ENCODE peak calls at places on chromosomes 4 and X, in four cellular contexts. L is psoas muscle, P is keratinocyte, G is cardiac muscle cell. D is an unnamed sample. For H3K4me1, the result is how much of the 10 kb centered on the place peaks cover.

GRCh38 chrX:121958886-121959285 is 911.5 kb downstream of the GLUD2 start:
- DNase-seq in L (no peak), P (no peak), G (no peak), D (no peak)

GRCh38 chrX:110734894-110735541 is 60.6 kb downstream of the CHRDL1 start:
- DNase-seq in L (no peak), P (no peak), G (no peak), D (no peak)

GRCh38 chrX:10617964-10618342 is 2.4 kb downstream of the MID1 start:
- DNase-seq in L (no peak), P (no peak), G (no peak), D (no peak)

GRCh38 chr4:108533876-108534275 is 86.5 kb upstream of the RPL34 start:
- DNase-seq in L (no peak), P (no peak), G (no peak), D (no peak)

GRCh38 chrX:37846934-37847732 is at the start of gene DYNLT3:
- DNase-seq in L (peak), P (no peak), G (peak), D (peak)

GRCh38 chr4:7985891-7986441 is 46.3 kb upstream of the AFAP1 start:
- DNase-seq in L (no peak), P (no peak), G (peak), D (no peak)

GRCh38 chr4:112201915-112202505 is 29.6 kb upstream of the AP1AR start:
- DNase-seq in L (no peak), P (no peak), G (no peak), D (no peak)

GRCh38 chr4:138522366-138522765 is 280.2 kb upstream of the SLC7A11 start:
- DNase-seq in L (no peak), P (no peak), G (peak), D (no peak)

GRCh38 chrX:146224442-146224841 is 406.8 kb downstream of the SLITRK2 start:
- DNase-seq in L (no peak), P (no peak), G (no peak), D (no peak)

GRCh38 chr4:17490575-17491059 is 21.3 kb downstream of the QDPR start:
- DNase-seq in L (no peak), P (no peak), G (no peak), D (peak)

GRCh38 chr4:60721680-60722079 is 478.4 kb upstream of the ADGRL3 start:
- DNase-seq in L (no peak), P (no peak), G (no peak), D (no peak)

GRCh38 chrX:100512471-100512870 is 72.3 kb upstream of the TNMD start:
- DNase-seq in L (no peak), P (no peak), G (peak), D (no peak)

GRCh38 chr4:1323635-1324442 is 23.2 kb upstream of the UVSSA start:
- DNase-seq in L (no peak), P (peak), G (no peak), D (peak)

GRCh38 chr4:3030551-3031356 is 43.6 kb downstream of the HTT-AS start:
- DNase-seq in L (no peak), P (no peak), G (no peak), D (no peak)

GRCh38 chr4:26424143-26424542 is 66.1 kb downstream of the CCKAR start:
- DNase-seq in L (no peak), P (no peak), G (no peak), D (no peak)

GRCh38 chr4:183823394-183823793 is 81.7 kb upstream of the STOX2 start:
- DNase-seq in L (peak), P (no peak), G (no peak), D (no peak)

GRCh38 chr4:7782783-7783182 is 156.9 kb downstream of the AFAP1 start:
- DNase-seq in L (no peak), P (no peak), G (no peak), D (no peak)

GRCh38 chr4:38189445-38189844 is 229.2 kb downstream of the PTTG2 start:
- DNase-seq in L (no peak), P (peak), G (no peak), D (no peak)

GRCh38 chrX:53674581-53674980 is 11.9 kb downstream of the HUWE1 start:
- DNase-seq in L (no peak), P (no peak), G (no peak), D (no peak)

GRCh38 chrX:19824603-19825002 is 62.8 kb downstream of the SH3KBP1 start:
- DNase-seq in L (no peak), P (no peak), G (no peak), D (no peak)

GRCh38 chr4:107640157-107640556 is 79.9 kb downstream of the PAPSS1 start:
- DNase-seq in L (no peak), P (no peak), G (no peak), D (no peak)

GRCh38 chrX:40146471-40147398 is 49.0 kb upstream of the BCOR start:
- DNase-seq in L (no peak), P (no peak), G (peak), D (peak)

GRCh38 chrX:153394595-153394994 is 6.6 kb downstream of the PNMA6E start:
- DNase-seq in L (no peak), P (no peak), G (no peak), D (no peak)

GRCh38 chrX:70039758-70040157 is 10.0 kb downstream of the AWAT2 start:
- DNase-seq in L (no peak), P (no peak), G (no peak), D (no peak)

GRCh38 chr4:65983062-65983461 is 312.8 kb upstream of the EPHA5 start:
- DNase-seq in L (no peak), P (no peak), G (no peak), D (no peak)

GRCh38 chr4:98648602-98649001 is 9.8 kb downstream of the TSPAN5 start:
- DNase-seq in L (no peak), P (no peak), G (no peak), D (no peak)

GRCh38 chrX:36867143-36867542 is 141.0 kb upstream of the FAM47C start:
- DNase-seq in L (no peak), P (peak), G (peak), D (no peak)

GRCh38 chrX:70168238-70169188 is 8.8 kb upstream of the DGAT2L6 start:
- DNase-seq in L (peak), P (no peak), G (peak), D (no peak)

GRCh38 chr4:99946346-99947189 is at the start of gene DNAJB14:
- DNase-seq in L (peak), P (no peak), G (peak), D (peak)

GRCh38 chr4:128768373-128768996 is 41.0 kb upstream of the JADE1 start:
- DNase-seq in L (no peak), P (no peak), G (peak), D (no peak)

GRCh38 chrX:15441464-15441863 is 51.7 kb downstream of the PIR start:
- DNase-seq in L (no peak), P (no peak), G (no peak), D (no peak)

GRCh38 chr4:17024430-17024829 is 126.0 kb upstream of the LDB2 start:
- DNase-seq in L (no peak), P (no peak), G (no peak), D (no peak)

GRCh38 chrX:153903991-153904957 is at the start of gene AVPR2:
- DNase-seq in L (no peak), P (no peak), G (no peak), D (peak)

GRCh38 chr4:142406917-142407501 is 439.1 kb downstream of the INPP4B start:
- DNase-seq in L (no peak), P (no peak), G (no peak), D (no peak)

DNA sequence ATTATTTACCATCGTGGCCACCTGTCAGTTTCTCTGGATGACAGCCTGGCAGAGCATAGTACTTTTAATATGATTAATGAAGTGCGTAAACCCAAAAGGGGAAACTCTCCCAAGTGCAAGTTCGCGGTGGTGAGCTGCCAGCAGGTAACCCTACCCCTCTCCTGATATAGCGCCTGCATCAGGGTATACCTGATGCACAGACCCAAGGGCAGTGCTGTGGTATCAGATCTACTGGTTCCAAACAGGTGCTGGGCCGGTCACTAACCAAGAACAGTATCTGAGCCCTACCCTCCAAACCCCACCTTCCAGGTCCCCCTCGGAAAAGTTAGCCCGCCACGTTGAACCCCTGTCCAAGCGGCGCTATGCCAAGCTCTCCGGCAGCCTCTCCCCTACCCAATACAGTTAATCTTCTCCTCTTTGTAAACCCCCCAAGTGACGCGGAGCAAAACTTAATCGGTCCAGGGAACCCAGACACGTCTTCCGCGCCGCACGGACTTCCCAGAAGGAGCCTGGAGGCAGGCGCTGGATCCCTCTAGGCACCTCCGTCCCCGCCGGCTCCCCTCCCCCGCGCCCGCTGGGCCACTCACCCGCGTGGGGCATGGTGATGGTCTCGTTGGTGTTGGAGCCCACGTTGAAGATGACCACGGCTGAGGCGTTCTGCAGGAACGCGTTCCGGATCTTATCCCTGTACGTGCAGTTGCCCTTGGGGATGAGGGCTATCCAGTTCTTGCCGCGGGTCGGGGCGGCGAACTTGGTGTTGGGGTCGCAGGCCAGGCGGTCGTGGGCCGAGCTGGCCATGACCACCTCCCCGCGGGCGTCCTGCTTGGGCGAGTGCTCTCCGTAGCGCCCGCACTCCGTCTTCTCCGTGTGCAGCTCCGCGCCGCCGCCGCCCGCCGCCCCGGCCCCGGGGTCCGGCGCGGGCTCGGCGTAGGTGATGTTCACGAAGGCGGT is 1.3 kb downstream of the RNF150 start:
- DNase-seq in L (peak), P (no peak), G (peak), D (peak)
- H3K4me1 ChIP-seq in L (under half), P (under half), G (under half), D (under half)

GRCh38 chr4:133147365-133147821 is 1.7 kb upstream of the PCDH10 start:
- DNase-seq in L (no peak), P (no peak), G (no peak), D (peak)

GRCh38 chr4:133149364-133149695 is 236 bp downstream of the PCDH10 start:
- DNase-seq in L (no peak), P (no peak), G (no peak), D (no peak)

GRCh38 chr4:133146574-133147198 is 2.4 kb upstream of the PCDH10 start:
- DNase-seq in L (no peak), P (no peak), G (peak), D (no peak)

GRCh38 chr4:133148690-133149363 is at the start of gene PCDH10:
- DNase-seq in L (peak), P (no peak), G (peak), D (peak)

DNA sequence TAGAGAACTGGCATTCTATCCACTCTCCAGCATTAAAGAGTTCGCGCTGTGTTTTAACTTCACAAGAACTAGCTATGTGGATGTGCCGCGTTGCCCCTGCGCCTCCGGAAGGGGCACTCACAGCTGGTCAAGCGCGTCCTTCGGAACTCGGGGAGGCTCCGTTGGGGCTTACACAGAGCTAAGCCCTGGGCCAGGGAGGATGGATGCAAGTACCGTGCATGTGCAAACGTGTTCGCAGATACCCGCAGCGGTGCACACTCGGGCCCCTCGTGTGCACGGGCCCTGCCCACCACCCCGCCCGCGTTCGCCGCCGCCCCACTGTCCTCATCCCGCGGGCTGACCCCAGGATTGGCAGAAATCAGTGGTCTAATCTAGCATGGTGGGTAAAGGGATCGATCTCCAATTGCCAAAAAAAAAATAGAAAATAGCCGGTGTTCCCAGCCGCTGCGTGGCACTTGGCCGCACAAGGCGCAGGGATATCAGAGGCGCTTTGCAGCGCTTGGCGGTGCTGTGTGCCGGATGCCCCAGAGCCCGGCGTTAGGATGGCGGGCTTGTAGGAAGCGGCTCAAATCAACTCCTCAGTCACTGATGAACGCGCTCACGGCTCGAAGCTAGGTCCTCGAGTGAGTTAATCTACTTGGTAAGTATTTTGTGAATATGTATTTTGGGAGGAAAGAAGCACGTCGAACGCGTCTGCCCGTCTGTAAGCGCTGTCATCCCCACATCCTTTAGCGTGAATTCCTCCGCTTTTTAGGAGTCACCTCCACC is 988 bp upstream of the PCDH10 start:
- DNase-seq in L (no peak), P (no peak), G (peak), D (peak)
- TF ChIP-seq CTCF in L (no peak), P (no peak), G (peak), D (no peak)

GRCh38 chrX:134528936-134529335 is 69.0 kb downstream of the HPRT1 start:
- DNase-seq in L (no peak), P (no peak), G (no peak), D (no peak)
- H3K4me1 ChIP-seq in L (under half), P (under half), G (under half), D (under half)

DNA sequence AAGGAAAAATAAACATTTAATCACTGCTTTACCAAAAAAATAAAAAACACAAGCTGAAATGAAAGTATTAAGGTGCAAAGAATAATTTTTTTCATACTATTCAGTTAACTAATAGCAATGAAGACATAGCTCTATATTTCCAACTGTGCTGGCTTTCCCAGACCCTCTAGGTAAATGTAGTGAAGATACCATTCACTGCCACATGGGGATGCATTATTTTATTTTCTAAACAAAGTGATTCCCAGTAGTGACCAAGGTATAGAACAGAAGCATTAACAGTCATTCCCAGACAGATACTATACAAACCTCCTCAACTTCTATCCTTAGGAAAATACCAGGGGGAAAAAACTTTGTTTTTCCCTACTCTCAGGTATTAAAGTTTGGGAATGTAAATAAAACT is 39.4 kb downstream of the ANTXR2 start:
- DNase-seq in L (no peak), P (no peak), G (no peak), D (no peak)
- TF ChIP-seq CTCF in L (no peak), P (no peak), G (peak), D (no peak)

DNA sequence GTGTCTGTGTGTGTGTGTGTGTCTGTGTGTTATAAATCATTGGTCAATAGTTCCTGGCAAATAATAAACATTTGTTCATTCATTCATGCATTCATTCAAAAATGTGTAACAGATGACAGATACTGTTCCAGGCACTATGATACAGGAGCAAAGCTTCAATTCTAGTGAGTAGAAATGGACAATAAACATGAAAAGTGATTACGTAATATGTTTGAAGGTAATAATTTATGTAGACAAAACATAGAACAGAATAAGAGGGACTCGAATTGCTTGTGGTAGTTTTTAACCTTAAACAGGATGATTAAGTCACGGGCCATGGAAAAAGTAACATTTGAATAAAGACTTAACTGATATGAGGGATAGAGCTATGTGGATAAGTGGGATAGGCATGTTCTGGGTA is 90.1 kb upstream of the MAGEC2 start:
- DNase-seq in L (no peak), P (no peak), G (no peak), D (no peak)
- H3K4me1 ChIP-seq in L (under half), P (under half), G (under half), D (under half)

DNA sequence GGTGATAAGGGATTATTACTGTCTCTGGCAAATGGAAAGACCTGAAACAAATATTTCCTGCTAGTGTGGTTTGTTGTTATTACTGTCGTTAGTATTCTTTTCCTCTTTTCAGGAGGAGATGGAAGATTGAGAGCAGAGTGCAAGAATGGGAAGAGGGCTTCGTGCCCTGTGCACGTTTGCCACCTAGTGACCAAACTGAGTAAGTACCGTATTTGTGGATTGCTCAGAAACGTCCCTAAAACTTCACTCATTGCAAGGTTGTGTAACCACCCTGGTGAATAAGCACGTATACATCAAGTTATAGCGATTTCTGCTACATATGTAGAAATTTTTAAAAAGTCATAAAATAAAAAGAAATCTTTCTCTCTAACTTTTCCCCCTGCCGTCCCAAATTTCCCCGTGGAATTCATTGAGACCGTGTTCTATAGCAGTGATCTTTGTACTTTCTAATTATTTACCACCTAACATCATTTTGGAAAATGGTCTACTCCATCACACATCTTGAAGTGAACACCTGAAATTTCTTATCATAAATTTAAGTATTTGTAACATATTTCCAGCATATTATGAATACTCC is 24.3 kb downstream of the LINC00632 start:
- DNase-seq in L (no peak), P (no peak), G (peak), D (no peak)
- TF ChIP-seq CTCF in L (peak), P (peak), G (peak), D (peak)

D was measured in pancreas.